ENCODE peak calls at places on chromosomes 3 and 15, in five cellular contexts. I is ovary, Q is Peyer's patch, B is T-cell, N is RWPE1. P is an unnamed sample.

GRCh38 chr3:65448120-65448519 is 590.6 kb downstream of the MAGI1 start:
- DNase-seq in I (no peak), N (no peak), Q (no peak), B (no peak), P (no peak)

GRCh38 chr3:190617185-190617584 is 103.3 kb downstream of the IL1RAP start:
- DNase-seq in N (peak), B (no peak), Q (peak), I (no peak), P (no peak)

GRCh38 chr3:71226565-71227281 is 356.8 kb downstream of the FOXP1 start:
- DNase-seq in N (no peak), B (peak), Q (peak), I (no peak), P (peak)

GRCh38 chr3:129483870-129484269 is 43.8 kb downstream of the IFT122 start:
- DNase-seq in N (no peak), I (no peak), Q (no peak), B (no peak), P (no peak)

GRCh38 chr3:116067275-116067674 is 378.0 kb downstream of the LSAMP start:
- DNase-seq in B (no peak), N (no peak), I (no peak), Q (no peak), P (no peak)

GRCh38 chr3:76415384-76415783 is 624.5 kb upstream of the ROBO2 start:
- DNase-seq in B (no peak), N (no peak), I (no peak), Q (no peak), P (no peak)

GRCh38 chr3:110773413-110773954 is 298.1 kb upstream of the NECTIN3 start:
- DNase-seq in I (no peak), Q (no peak), B (no peak), N (no peak), P (no peak)

GRCh38 chr15:100200287-100200772 is 141.4 kb downstream of the ADAMTS17 start:
- DNase-seq in B (no peak), N (no peak), I (no peak), Q (no peak), P (no peak)

GRCh38 chr3:171525437-171525836 is 65.2 kb upstream of the TNIK start:
- DNase-seq in N (no peak), Q (no peak), B (no peak), I (no peak), P (no peak)

GRCh38 chr15:48954538-48954937 is 9.2 kb downstream of the SHC4 start:
- DNase-seq in I (no peak), N (no peak), Q (no peak), B (no peak), P (no peak)

GRCh38 chr3:159929181-159929893 is 59.3 kb upstream of the IL12A start:
- DNase-seq in N (peak), Q (no peak), B (no peak), I (no peak), P (no peak)

GRCh38 chr3:190012314-190012782 is 108.3 kb downstream of the P3H2 start:
- DNase-seq in N (peak), Q (no peak), B (no peak), I (no peak), P (no peak)